ENCODE peak calls at places on chromosomes 5 and 9, in eight cellular contexts. N is prostate gland; T is SK-N-DZ; B is stimulated activated CD8-positive, alpha-beta memory T cell treated with anti-CD3 and anti-CD28 coated beads, Interleukin-4, amount 100 ng/mL, for 48 hours; V is RPMI7951; U is T-helper 17 cell; C is osteoblast; M is memory B cell. F is an unnamed sample.

GRCh38 chr9:123425261-123425821 is 69.3 kb downstream of the CRB2 start:
- DNase-seq in U (no peak), M (no peak), V (no peak), T (no peak), N (no peak), B (no peak), C (no peak), F (no peak)

GRCh38 chr5:112549605-112550161 is 130.6 kb upstream of the EPB41L4A start:
- DNase-seq in V (no peak), T (no peak), B (no peak), M (no peak), U (no peak), C (no peak), N (no peak), F (no peak)

GRCh38 chr9:137441289-137441934 is at the start of gene ENTPD8:
- DNase-seq in T (peak), U (no peak), V (no peak), M (no peak), N (no peak), B (no peak), C (no peak), F (no peak)

GRCh38 chr9:7144265-7145046 is 386.7 kb downstream of the KDM4C start:
- DNase-seq in B (no peak), V (no peak), M (no peak), U (no peak), C (no peak), N (no peak), T (no peak), F (no peak)

GRCh38 chr5:133992429-133993151 is 12.2 kb downstream of the VDAC1 start:
- DNase-seq in B (no peak), N (no peak), T (no peak), V (no peak), U (no peak), C (peak), M (no peak), F (peak)

GRCh38 chr5:179151521-179152118 is 91.4 kb downstream of the ZNF354C start:
- DNase-seq in B (no peak), N (no peak), C (peak), T (no peak), M (no peak), V (no peak), U (no peak), F (no peak)

GRCh38 chr5:16616536-16617271 is at the start of gene RETREG1:
- DNase-seq in M (peak), T (no peak), V (peak), N (peak), C (peak), U (peak), B (peak), F (peak)

GRCh38 chr5:176608937-176609723 is 826 bp downstream of the GPRIN1 start:
- DNase-seq in N (no peak), M (peak), V (peak), C (peak), B (peak), U (no peak), T (no peak), F (no peak)

GRCh38 chr5:132663771-132664695 is 6.1 kb downstream of the IL13 start:
- DNase-seq in C (peak), N (no peak), M (no peak), V (no peak), U (no peak), T (no peak), B (peak), F (no peak)

GRCh38 chr5:135729582-135729879 is 104.9 kb upstream of the SLC25A48 start:
- DNase-seq in V (no peak), U (no peak), M (no peak), N (no peak), T (no peak), B (no peak), C (no peak), F (no peak)

GRCh38 chr9:122239722-122240121 is 11.0 kb upstream of the LHX6 start:
- DNase-seq in B (no peak), V (no peak), M (no peak), U (no peak), C (no peak), N (no peak), T (no peak), F (no peak)